ENCODE peak calls at places on chromosomes 7 and 10, in six cellular contexts. K is brain microvascular endothelial cell, M is stomach, Z is suprapubic skin, N is HepG2, D is transverse colon. T is an unnamed sample.

GRCh38 chr7:74598558-74598957 is 59.0 kb upstream of the GTF2I start:
- DNase-seq in K (peak), M (no peak), Z (no peak), N (no peak), D (no peak), T (no peak)

GRCh38 chr7:83394776-83395175 is 232.1 kb upstream of the PCLO start:
- DNase-seq in K (no peak), M (no peak), Z (no peak), N (no peak), D (no peak), T (no peak)

GRCh38 chr7:84492128-84492527 is 297.5 kb upstream of the SEMA3A start:
- DNase-seq in K (no peak), M (no peak), Z (no peak), N (no peak), D (no peak), T (no peak)

GRCh38 chr10:129760003-129760315 is 204.1 kb downstream of the EBF3 start:
- DNase-seq in K (no peak), M (peak), Z (peak), N (no peak), D (no peak), T (peak)

GRCh38 chr10:104441601-104442000 is 88.0 kb downstream of the CFAP58 start:
- DNase-seq in K (peak), M (no peak), Z (no peak), N (no peak), D (no peak), T (no peak)

GRCh38 chr10:17216217-17216900 is 11.7 kb upstream of the VIM start:
- DNase-seq in K (peak), M (no peak), Z (peak), N (peak), D (no peak), T (no peak)

GRCh38 chr7:27199820-27200760 is at the start of gene HOXA13:
- DNase-seq in K (no peak), M (no peak), Z (peak), N (no peak), D (peak), T (peak)

GRCh38 chr10:91910467-91910866 is 1.2 kb upstream of the FGFBP3 start:
- DNase-seq in K (no peak), M (no peak), Z (no peak), N (no peak), D (no peak), T (no peak)

GRCh38 chr10:109343293-109343692 is 580.0 kb downstream of the XPNPEP1 start:
- DNase-seq in K (no peak), M (no peak), Z (no peak), N (no peak), D (no peak), T (no peak)

GRCh38 chr10:49752584-49752983 is 9.5 kb downstream of the OGDHL start:
- DNase-seq in K (no peak), M (no peak), Z (no peak), N (no peak), D (no peak), T (no peak)

GRCh38 chr10:46248651-46249131 is 38.1 kb upstream of the ANTXRL start:
- DNase-seq in K (no peak), M (peak), Z (peak), N (no peak), D (no peak), T (peak)

GRCh38 chr7:98968621-98969020 is 90.3 kb downstream of the TRRAP start:
- DNase-seq in K (no peak), M (no peak), Z (no peak), N (no peak), D (peak), T (peak)

GRCh38 chr10:23826399-23826798 is 382.5 kb upstream of the KIAA1217 start:
- DNase-seq in K (peak), M (no peak), Z (no peak), N (peak), D (no peak), T (no peak)

GRCh38 chr7:105768898-105769507 is 107.4 kb downstream of the ATXN7L1 start:
- DNase-seq in K (no peak), M (no peak), Z (no peak), N (no peak), D (no peak), T (no peak)

GRCh38 chr10:27534341-27534740 is 30.2 kb downstream of the RAB18 start:
- DNase-seq in K (no peak), M (no peak), Z (no peak), N (no peak), D (no peak), T (no peak)

GRCh38 chr10:21257191-21257590 is 268.3 kb downstream of the SKIDA1 start:
- DNase-seq in K (no peak), M (no peak), Z (no peak), N (no peak), D (no peak), T (no peak)

GRCh38 chr10:49733866-49734265 is 28.3 kb downstream of the OGDHL start:
- DNase-seq in K (no peak), M (no peak), Z (no peak), N (no peak), D (no peak), T (peak)

GRCh38 chr7:155222578-155222977 is 75.1 kb upstream of the INSIG1 start:
- DNase-seq in K (no peak), M (no peak), Z (no peak), N (no peak), D (no peak), T (no peak)

GRCh38 chr10:71767420-71768035 is 5.8 kb downstream of the VSIR start:
- DNase-seq in K (peak), M (no peak), Z (no peak), N (peak), D (peak), T (peak)

GRCh38 chr10:114367041-114367675 is 37.1 kb downstream of the AFAP1L2 start:
- DNase-seq in K (peak), M (no peak), Z (no peak), N (no peak), D (no peak), T (no peak)

GRCh38 chr10:114362831-114363355 is 41.4 kb downstream of the AFAP1L2 start:
- DNase-seq in K (no peak), M (no peak), Z (no peak), N (no peak), D (no peak), T (no peak)

GRCh38 chr10:114367676-114368391 is 36.5 kb downstream of the AFAP1L2 start:
- DNase-seq in K (peak), M (no peak), Z (no peak), N (no peak), D (no peak), T (no peak)

GRCh38 chr10:114364726-114365125 is 39.6 kb downstream of the AFAP1L2 start:
- DNase-seq in K (no peak), M (no peak), Z (no peak), N (no peak), D (no peak), T (no peak)

DNA sequence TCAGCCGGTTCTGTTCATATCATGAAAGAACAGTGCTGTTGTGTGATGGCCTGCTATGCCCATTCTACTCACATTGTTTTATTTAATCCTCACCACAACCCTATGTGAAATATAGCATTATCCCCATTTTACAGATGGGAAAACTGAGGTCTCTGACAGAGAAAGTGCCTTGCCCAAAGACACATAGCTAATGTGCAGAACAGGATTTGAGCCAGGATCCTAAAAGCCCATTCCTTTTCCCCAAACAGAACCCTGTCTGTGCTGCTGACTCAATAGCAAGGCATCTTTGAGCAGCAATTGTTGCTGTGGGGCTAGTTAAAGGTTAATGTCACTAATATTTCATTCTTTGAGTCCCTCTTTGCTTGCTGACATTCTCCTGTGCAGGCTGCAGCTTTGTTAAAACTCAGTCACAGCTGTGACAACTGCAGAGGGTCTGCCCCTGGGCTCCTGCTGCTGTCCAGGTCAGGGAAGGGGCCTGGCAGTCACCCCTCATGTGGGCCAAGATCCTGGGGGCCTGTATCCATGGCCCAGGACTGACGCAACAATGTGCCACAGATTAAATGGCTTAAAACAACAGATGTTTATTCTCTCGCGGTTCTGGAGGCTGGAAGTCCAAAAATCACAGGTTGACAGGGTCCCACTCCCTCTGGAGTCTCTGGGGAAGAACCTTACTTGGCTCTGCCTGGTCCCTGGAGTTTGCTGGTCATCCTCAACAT is 40.4 kb downstream of the AFAP1L2 start:
- DNase-seq in K (no peak), M (no peak), Z (no peak), N (no peak), D (no peak), T (no peak)
- H3K27ac ChIP-seq in K (no peak), M (no peak), Z (no peak), N (no peak), D (no peak), T (no peak)

GRCh38 chr10:101294109-101294508 is 59.9 kb upstream of the BTRC start:
- DNase-seq in K (no peak), M (no peak), Z (no peak), N (no peak), D (no peak), T (no peak)

GRCh38 chr10:101295266-101295665 is 58.7 kb upstream of the BTRC start:
- DNase-seq in K (no peak), M (no peak), Z (no peak), N (no peak), D (no peak), T (no peak)

GRCh38 chr10:101291254-101292193 is 62.3 kb upstream of the LBX1 start:
- DNase-seq in K (peak), M (peak), Z (no peak), N (peak), D (peak), T (no peak)

GRCh38 chr10:101292194-101293006 is 61.6 kb upstream of the BTRC start:
- DNase-seq in K (no peak), M (no peak), Z (no peak), N (no peak), D (no peak), T (no peak)

DNA sequence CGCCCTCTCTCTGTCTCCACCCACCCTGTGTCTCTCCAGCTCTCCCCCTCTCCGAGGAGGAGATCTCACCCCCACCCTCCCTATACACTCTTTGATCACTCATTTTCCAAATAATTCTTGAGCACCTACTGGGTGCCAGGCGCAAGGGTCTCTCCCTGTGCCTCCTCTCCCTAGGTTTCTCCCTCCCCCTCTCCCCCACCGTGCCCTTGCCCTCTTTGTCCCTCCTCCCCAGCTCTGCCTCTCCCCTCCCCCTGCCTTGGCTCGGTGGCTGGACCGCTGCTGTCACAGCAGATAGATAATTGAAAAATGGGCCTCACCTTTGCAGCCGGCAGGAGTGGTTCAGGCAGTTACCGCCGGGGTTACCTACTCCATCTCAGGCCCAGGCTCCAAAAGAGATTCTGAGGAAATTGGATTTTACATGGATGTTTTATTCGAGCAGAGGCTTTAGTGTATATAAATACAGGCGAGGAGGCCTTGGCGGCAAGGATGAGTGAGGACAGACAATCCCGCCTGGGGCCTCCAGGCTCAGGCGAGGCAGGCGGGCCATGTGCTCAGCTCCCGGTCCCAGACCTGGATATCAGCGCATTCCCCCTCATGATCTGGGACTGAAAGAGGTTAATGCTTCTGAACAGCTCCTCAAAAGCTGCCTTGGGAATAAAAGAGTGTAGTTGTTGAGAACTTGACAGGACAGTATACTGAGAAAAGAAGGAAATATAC is 60.8 kb upstream of the BTRC start:
- DNase-seq in K (no peak), M (no peak), Z (no peak), N (no peak), D (no peak), T (no peak)
- H3K4me3 ChIP-seq in K (no peak), M (peak), Z (peak), N (peak), D (no peak), T (no peak)

GRCh38 chr7:43582503-43583423 is at the start of gene STK17A:
- DNase-seq in K (peak), M (peak), Z (peak), N (peak), D (peak), T (peak)

GRCh38 chr7:43586251-43586900 is 3.5 kb downstream of the STK17A start:
- DNase-seq in K (no peak), M (no peak), Z (no peak), N (peak), D (no peak), T (no peak)

GRCh38 chr7:43584200-43584586 is 1.3 kb downstream of the STK17A start:
- DNase-seq in K (peak), M (no peak), Z (no peak), N (peak), D (peak), T (peak)

GRCh38 chr7:43585521-43585920 is 2.6 kb downstream of the STK17A start:
- DNase-seq in K (no peak), M (no peak), Z (no peak), N (peak), D (no peak), T (no peak)

DNA sequence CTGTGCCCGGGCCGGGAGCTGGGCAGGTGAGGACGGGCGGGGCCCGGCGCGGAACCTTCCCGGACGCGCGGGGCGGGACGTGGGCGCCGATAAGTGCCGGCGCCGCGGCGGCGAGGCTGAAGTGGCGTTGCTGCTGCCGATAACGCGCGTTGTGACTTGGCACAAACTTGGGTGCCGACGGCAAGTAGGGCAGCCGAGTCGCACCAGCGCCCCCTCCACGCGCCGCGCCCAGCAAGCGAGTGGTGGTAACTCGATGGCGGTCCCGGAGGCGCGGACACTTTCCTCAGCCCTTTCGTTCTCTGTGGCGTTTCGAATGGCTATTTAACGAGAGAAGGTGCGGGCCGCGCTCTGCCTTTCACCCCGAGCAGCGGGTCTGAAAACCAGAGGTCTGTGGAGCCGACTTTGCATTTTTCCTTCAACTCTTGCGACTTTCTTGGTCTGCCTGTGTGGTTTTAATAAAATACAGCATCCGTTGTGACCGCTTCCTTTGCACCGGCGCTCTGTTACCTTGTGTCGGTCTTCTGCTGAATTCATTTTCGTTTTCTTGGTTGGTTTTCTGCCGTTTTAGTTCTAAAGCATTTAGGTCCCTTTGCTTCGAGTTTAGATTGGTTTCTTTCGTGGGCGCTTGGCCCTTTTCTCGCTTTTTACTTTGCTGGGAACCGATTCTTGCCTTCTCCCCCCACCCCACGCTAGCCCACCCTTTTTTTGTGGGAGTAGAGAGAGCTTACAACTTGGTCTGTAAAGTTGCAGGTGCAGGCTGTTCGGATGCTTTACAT is 704 bp downstream of the STK17A start:
- DNase-seq in K (no peak), M (peak), Z (peak), N (peak), D (peak), T (peak)
- TF ChIP-seq CTCF in K (peak), M (no peak), Z (no peak), N (peak), D (no peak), T (no peak)

GRCh38 chr7:67309764-67310548 is 313.3 kb downstream of the TYW1 start:
- DNase-seq in K (no peak), M (no peak), Z (no peak), N (no peak), D (no peak), T (no peak)

GRCh38 chr7:67311901-67312300 is 315.3 kb downstream of the TYW1 start:
- DNase-seq in K (peak), M (no peak), Z (no peak), N (no peak), D (no peak), T (no peak)
- H3K27ac ChIP-seq in K (peak), M (no peak), Z (no peak), N (no peak), D (no peak), T (no peak)